ENCODE peak calls at places on chromosome 20, in six cellular contexts. K is fibroblast of villous mesenchyme, U is G401, G is NCI-H510A treated with DMSO at 0.1 percent for 48 hours, F is heart left ventricle, R is anterior cingulate cortex. H is an unnamed sample.

GRCh38 chr20:34949120-34949519 is 6.5 kb downstream of the GSS start:
- DNase-seq in U (no peak), F (no peak), K (no peak), R (no peak), G (no peak), H (no peak)

GRCh38 chr20:35616465-35617396 is 1.1 kb downstream of the SPAG4 start:
- DNase-seq in F (peak), K (peak), R (peak), U (peak), G (no peak), H (peak)

GRCh38 chr20:38084425-38084951 is 50.9 kb downstream of the RPRD1B start:
- DNase-seq in F (peak), R (no peak), G (no peak), K (peak), U (no peak), H (no peak)

GRCh38 chr20:59577809-59578601 is 26.3 kb upstream of the PHACTR3 start:
- DNase-seq in G (no peak), U (peak), F (no peak), R (no peak), K (no peak), H (no peak)

GRCh38 chr20:49814057-49814675 is 1.5 kb downstream of the SLC9A8 start:
- DNase-seq in G (peak), R (no peak), F (no peak), K (no peak), U (no peak), H (no peak)

GRCh38 chr20:25006431-25007167 is 14.0 kb upstream of the APMAP start:
- DNase-seq in G (no peak), K (no peak), R (no peak), U (no peak), F (no peak), H (no peak)

GRCh38 chr20:4805663-4806449 is 84.1 kb downstream of the PRND start:
- DNase-seq in K (no peak), G (no peak), R (no peak), U (no peak), F (no peak), H (no peak)

GRCh38 chr20:17430515-17430914 is 100.7 kb downstream of the BFSP1 start:
- DNase-seq in G (peak), U (no peak), K (no peak), R (no peak), F (no peak), H (no peak)

GRCh38 chr20:62297449-62298227 is 5.2 kb upstream of the ADRM1 start:
- DNase-seq in R (no peak), F (no peak), K (no peak), G (no peak), U (no peak), H (no peak)

GRCh38 chr20:23753194-23753548 is 2.4 kb upstream of the CST1 start:
- DNase-seq in U (no peak), K (no peak), G (no peak), F (no peak), R (no peak), H (no peak)

GRCh38 chr20:19867940-19868371 is 109.9 kb downstream of the RIN2 start:
- DNase-seq in F (no peak), K (peak), R (no peak), U (no peak), G (no peak), H (no peak)

GRCh38 chr20:45933231-45934045 is 1.0 kb upstream of the PCIF1 start:
- DNase-seq in F (peak), R (peak), G (peak), U (peak), K (peak), H (peak)

GRCh38 chr20:2993250-2993649 is 50.2 kb upstream of the GNRH2 start:
- DNase-seq in R (no peak), K (no peak), U (no peak), F (no peak), G (no peak), H (no peak)

GRCh38 chr20:45067558-45067957 is 33.4 kb downstream of the KCNS1 start:
- DNase-seq in R (no peak), K (no peak), G (no peak), U (no peak), F (no peak), H (no peak)

GRCh38 chr20:51481311-51481997 is 61.1 kb downstream of the NFATC2 start:
- DNase-seq in F (no peak), K (no peak), U (no peak), G (no peak), R (no peak), H (peak)

GRCh38 chr20:13458860-13459451 is 179.8 kb downstream of the TASP1 start:
- DNase-seq in R (no peak), U (no peak), F (no peak), K (peak), G (peak), H (no peak)

GRCh38 chr20:46550441-46550840 is at the start of gene OCSTAMP:
- DNase-seq in R (no peak), F (no peak), K (no peak), U (no peak), G (no peak), H (no peak)

GRCh38 chr20:1830240-1830639 is 65.0 kb upstream of the SIRPA start:
- DNase-seq in R (no peak), F (peak), K (peak), U (no peak), G (no peak), H (no peak)

GRCh38 chr20:62792182-62792939 is 3.9 kb upstream of the MRGBP start:
- DNase-seq in U (no peak), F (no peak), K (peak), R (no peak), G (no peak), H (no peak)

GRCh38 chr20:16124911-16125776 is 448.1 kb downstream of the KIF16B start:
- DNase-seq in R (no peak), U (no peak), G (no peak), K (no peak), F (no peak), H (no peak)

GRCh38 chr20:10961651-10962288 is 288.0 kb upstream of the JAG1 start:
- DNase-seq in K (no peak), F (no peak), R (no peak), U (no peak), G (peak), H (no peak)

GRCh38 chr20:47726632-47727031 is 58.6 kb downstream of the SULF2 start:
- DNase-seq in K (no peak), F (no peak), U (no peak), R (no peak), G (no peak), H (no peak)

GRCh38 chr20:35104685-35105295 is 12.2 kb upstream of the TRPC4AP start:
- DNase-seq in G (no peak), R (no peak), F (no peak), K (no peak), U (no peak), H (no peak)

GRCh38 chr20:33095249-33095648 is 15.8 kb downstream of the BPIFB4 start:
- DNase-seq in R (no peak), F (no peak), G (no peak), K (no peak), U (no peak), H (no peak)

GRCh38 chr20:56762401-56762800 is 133.3 kb downstream of the TFAP2C start:
- DNase-seq in F (no peak), K (no peak), R (no peak), U (no peak), G (no peak), H (no peak)

GRCh38 chr20:62370115-62370806 is 3.1 kb upstream of the LAMA5 start:
- DNase-seq in U (no peak), R (no peak), K (peak), G (no peak), F (peak), H (no peak)

GRCh38 chr20:63537525-63538203 is 488 bp upstream of the PTK6 start:
- DNase-seq in K (peak), F (peak), R (no peak), U (peak), G (peak), H (peak)

GRCh38 chr20:31870703-31871601 is 518 bp downstream of the TTLL9 start:
- DNase-seq in K (no peak), R (no peak), F (no peak), U (no peak), G (no peak), H (no peak)

H was measured in effector memory CD8-positive, alpha-beta T cell.